ENCODE peak calls at places on chromosomes 6 and 20, in six cellular contexts. One of them, this sample, is unnamed.

GRCh38 chr6:12288844-12289654 is 1.1 kb upstream of the EDN1 start:
- DNase-seq in Peyer's patch: no peak
- DNase-seq in right atrium auricular region: no peak
- DNase-seq in BJ: no peak
- DNase-seq in GM12864: no peak
- DNase-seq in pancreas: peak
- DNase-seq in this sample: no peak

GRCh38 chr20:45426621-45427020 is 10.7 kb downstream of the PIGT start:
- DNase-seq in BJ: no peak
- DNase-seq in right atrium auricular region: no peak
- DNase-seq in Peyer's patch: peak
- DNase-seq in GM12864: no peak
- DNase-seq in pancreas: no peak
- DNase-seq in this sample: no peak

GRCh38 chr6:5305968-5306626 is 44.8 kb downstream of the FARS2 start:
- DNase-seq in BJ: no peak
- DNase-seq in right atrium auricular region: no peak
- DNase-seq in pancreas: no peak
- DNase-seq in GM12864: no peak
- DNase-seq in Peyer's patch: no peak
- DNase-seq in this sample: no peak

GRCh38 chr6:88367248-88367647 is 201.1 kb upstream of the CNR1 start:
- DNase-seq in BJ: no peak
- DNase-seq in GM12864: peak
- DNase-seq in Peyer's patch: no peak
- DNase-seq in pancreas: no peak
- DNase-seq in right atrium auricular region: no peak
- DNase-seq in this sample: no peak

GRCh38 chr20:7760261-7761048 is 179.8 kb downstream of the HAO1 start:
- DNase-seq in pancreas: no peak
- DNase-seq in BJ: no peak
- DNase-seq in Peyer's patch: no peak
- DNase-seq in right atrium auricular region: no peak
- DNase-seq in GM12864: no peak
- DNase-seq in this sample: no peak

GRCh38 chr6:16625319-16626240 is 135.7 kb downstream of the ATXN1 start:
- DNase-seq in GM12864: no peak
- DNase-seq in Peyer's patch: no peak
- DNase-seq in pancreas: no peak
- DNase-seq in BJ: no peak
- DNase-seq in right atrium auricular region: no peak
- DNase-seq in this sample: no peak

GRCh38 chr6:97535800-97536199 is 252.8 kb upstream of the MMS22L start:
- DNase-seq in Peyer's patch: no peak
- DNase-seq in BJ: no peak
- DNase-seq in pancreas: no peak
- DNase-seq in right atrium auricular region: no peak
- DNase-seq in GM12864: no peak
- DNase-seq in this sample: no peak

GRCh38 chr20:35280523-35280922 is 2.6 kb upstream of the MMP24OS start:
- DNase-seq in GM12864: no peak
- DNase-seq in BJ: no peak
- DNase-seq in Peyer's patch: no peak
- DNase-seq in pancreas: no peak
- DNase-seq in right atrium auricular region: no peak
- DNase-seq in this sample: no peak

GRCh38 chr6:156710479-156710878 is 66.7 kb upstream of the ARID1B start:
- DNase-seq in pancreas: no peak
- DNase-seq in GM12864: no peak
- DNase-seq in BJ: no peak
- DNase-seq in Peyer's patch: no peak
- DNase-seq in right atrium auricular region: no peak
- DNase-seq in this sample: no peak

GRCh38 chr6:84774174-84775158 is 10.1 kb upstream of the TBX18 start:
- DNase-seq in pancreas: peak
- DNase-seq in Peyer's patch: peak
- DNase-seq in GM12864: no peak
- DNase-seq in right atrium auricular region: peak
- DNase-seq in BJ: no peak
- DNase-seq in this sample: no peak
- TF ChIP-seq CTCF in pancreas: peak
- TF ChIP-seq CTCF in Peyer's patch: no peak
- TF ChIP-seq CTCF in GM12864: peak
- TF ChIP-seq CTCF in right atrium auricular region: peak
- TF ChIP-seq CTCF in BJ: peak
- TF ChIP-seq CTCF in this sample: no peak

DNA sequence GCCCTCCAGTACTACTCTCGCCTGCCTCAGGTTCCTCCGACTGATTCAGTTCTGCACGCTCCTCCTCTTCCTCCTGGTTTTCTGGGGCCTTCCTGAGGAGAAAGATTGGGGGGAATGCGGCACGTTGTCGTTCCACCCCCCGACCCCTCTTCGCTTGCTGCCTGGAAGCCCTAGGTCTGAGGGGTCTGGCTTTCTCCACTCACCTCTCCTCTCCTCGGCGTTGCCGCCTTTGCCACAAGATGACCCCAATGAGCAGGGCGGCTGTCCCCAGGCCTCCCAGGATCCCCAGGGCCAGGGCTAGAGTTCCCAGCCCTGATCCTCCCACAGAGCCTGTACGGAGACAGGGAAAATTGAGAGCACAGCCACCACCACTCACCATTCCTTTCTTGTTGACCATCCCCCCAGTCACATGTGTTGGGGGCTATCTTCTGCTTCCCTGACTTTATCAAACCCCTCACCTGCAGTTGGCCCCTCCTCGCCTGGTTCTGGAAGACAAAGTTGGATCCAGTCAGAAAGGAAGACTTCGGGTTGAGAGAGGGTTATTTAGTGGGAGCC is 2.8 kb downstream of the AGER start:
- DNase-seq in Peyer's patch: peak
- DNase-seq in right atrium auricular region: no peak
- DNase-seq in pancreas: no peak
- DNase-seq in BJ: no peak
- DNase-seq in GM12864: no peak
- DNase-seq in this sample: no peak
- TF ChIP-seq CTCF in Peyer's patch: no peak
- TF ChIP-seq CTCF in right atrium auricular region: no peak
- TF ChIP-seq CTCF in pancreas: no peak
- TF ChIP-seq CTCF in BJ: no peak
- TF ChIP-seq CTCF in GM12864: no peak
- TF ChIP-seq CTCF in this sample: no peak

DNA sequence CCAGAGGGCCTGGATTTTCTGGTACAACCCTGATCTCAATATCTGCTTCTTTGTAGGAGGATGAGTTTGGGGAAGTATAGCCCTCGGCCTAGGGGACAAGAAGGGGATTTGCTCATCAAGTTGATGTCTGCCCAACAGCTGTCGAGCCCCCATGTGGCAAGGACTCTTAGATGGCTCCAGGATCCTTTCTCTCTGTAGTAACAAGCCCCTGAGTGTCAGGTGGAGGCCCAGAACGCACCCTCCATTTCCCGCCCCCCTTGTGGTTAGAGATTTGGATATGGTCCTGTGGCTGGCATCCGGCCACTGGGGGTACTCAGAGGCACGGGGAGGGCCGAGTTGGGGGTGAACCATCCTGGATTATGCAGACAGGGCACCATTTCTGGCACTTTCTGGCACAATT is 50.1 kb downstream of the CTCFL start:
- DNase-seq in BJ: no peak
- DNase-seq in GM12864: no peak
- DNase-seq in Peyer's patch: no peak
- DNase-seq in right atrium auricular region: no peak
- DNase-seq in pancreas: no peak
- DNase-seq in this sample: peak
- TF ChIP-seq CTCF in BJ: no peak
- TF ChIP-seq CTCF in GM12864: no peak
- TF ChIP-seq CTCF in Peyer's patch: no peak
- TF ChIP-seq CTCF in right atrium auricular region: no peak
- TF ChIP-seq CTCF in pancreas: no peak
- TF ChIP-seq CTCF in this sample: no peak

GRCh38 chr20:58514321-58515239 is 619 bp downstream of the APCDD1L start:
- DNase-seq in right atrium auricular region: no peak
- DNase-seq in Peyer's patch: no peak
- DNase-seq in BJ: no peak
- DNase-seq in pancreas: no peak
- DNase-seq in GM12864: no peak
- DNase-seq in this sample: no peak

GRCh38 chr20:58511861-58512260 is 3.3 kb downstream of the APCDD1L start:
- DNase-seq in pancreas: no peak
- DNase-seq in right atrium auricular region: no peak
- DNase-seq in Peyer's patch: no peak
- DNase-seq in BJ: no peak
- DNase-seq in GM12864: no peak
- DNase-seq in this sample: no peak

GRCh38 chr20:58511364-58511763 is 3.8 kb downstream of the APCDD1L start:
- DNase-seq in GM12864: no peak
- DNase-seq in pancreas: no peak
- DNase-seq in Peyer's patch: no peak
- DNase-seq in right atrium auricular region: no peak
- DNase-seq in BJ: no peak
- DNase-seq in this sample: no peak

GRCh38 chr20:58513580-58514285 is 1.5 kb downstream of the APCDD1L start:
- DNase-seq in right atrium auricular region: no peak
- DNase-seq in GM12864: no peak
- DNase-seq in Peyer's patch: no peak
- DNase-seq in BJ: no peak
- DNase-seq in pancreas: no peak
- DNase-seq in this sample: no peak

DNA sequence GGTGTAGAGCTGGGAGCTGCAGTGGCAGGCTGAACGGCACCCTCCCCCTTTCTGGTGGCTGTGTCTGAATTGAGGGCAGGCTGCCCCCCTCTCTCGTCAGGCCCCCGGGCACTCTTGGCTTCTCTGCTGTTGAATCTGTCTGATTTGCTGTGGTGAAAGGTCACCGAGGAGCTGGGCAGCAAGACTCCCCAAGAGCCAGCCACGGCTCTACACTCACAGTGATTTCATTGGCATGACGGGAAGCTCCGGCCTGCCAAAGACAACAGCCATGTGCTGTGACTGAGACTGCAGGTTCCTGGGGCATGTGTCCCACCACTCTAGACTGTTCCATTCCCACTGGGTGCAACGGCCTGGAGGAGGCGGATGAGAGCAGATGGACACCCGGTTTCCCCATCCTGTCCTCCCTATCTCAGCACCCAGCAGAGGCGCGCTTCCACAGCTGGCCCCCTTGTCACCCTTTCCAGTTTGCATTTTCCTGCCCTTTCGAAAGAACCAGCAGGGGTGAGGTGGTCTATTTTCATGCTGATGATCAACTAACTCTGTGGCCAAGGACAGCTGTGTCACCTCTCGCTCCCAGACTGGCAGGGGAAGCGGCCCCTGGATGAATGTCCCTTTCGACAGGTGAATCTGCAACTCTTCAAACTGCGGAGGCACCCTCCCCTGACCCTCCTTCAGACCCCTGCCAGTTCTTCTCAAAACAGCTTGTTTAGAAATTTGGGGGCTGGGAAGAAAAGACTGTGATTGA is 2.2 kb downstream of the APCDD1L start:
- DNase-seq in right atrium auricular region: no peak
- DNase-seq in Peyer's patch: no peak
- DNase-seq in BJ: no peak
- DNase-seq in GM12864: no peak
- DNase-seq in pancreas: no peak
- DNase-seq in this sample: no peak
- TF ChIP-seq CTCF in right atrium auricular region: no peak
- TF ChIP-seq CTCF in Peyer's patch: no peak
- TF ChIP-seq CTCF in BJ: no peak
- TF ChIP-seq CTCF in GM12864: no peak
- TF ChIP-seq CTCF in pancreas: no peak
- TF ChIP-seq CTCF in this sample: no peak